ENCODE peak calls at places on chromosomes 3 and 15, in four cellular contexts. J is fibroblast of pulmonary artery; P is effector CD4-positive, alpha-beta T cell; V is stimulated activated CD4-positive, alpha-beta T cell treated with anti-CD3 and anti-CD28 coated beads, TNF-alpha, amount 100 ng/mL, for 4 hours. Q is an unnamed sample.

GRCh38 chr15:77538011-77538410 is 94.7 kb downstream of the LINGO1 start:
- DNase-seq in J (no peak), P (no peak), V (no peak), Q (no peak)

GRCh38 chr3:191350389-191351090 is 20.2 kb upstream of the UTS2B start:
- DNase-seq in J (peak; percentile 80), P (no peak), V (no peak), Q (peak; percentile 60)

GRCh38 chr3:10907262-10907661 is 85.3 kb upstream of the SLC6A1 start:
- DNase-seq in J (no peak), P (no peak), V (no peak), Q (no peak)

GRCh38 chr3:164194842-164195241 is 883.5 kb downstream of the SI start:
- DNase-seq in J (no peak), P (no peak), V (no peak), Q (no peak)

GRCh38 chr3:121844892-121845291 is 9.9 kb downstream of the EAF2 start:
- DNase-seq in J (no peak), P (no peak), V (no peak), Q (no peak)

GRCh38 chr15:78615151-78615589 is 5.6 kb downstream of the CHRNA3 start:
- DNase-seq in J (no peak), P (no peak), V (no peak), Q (no peak)

GRCh38 chr3:112035241-112035640 is 705 bp downstream of the TMPRSS7 start:
- DNase-seq in J (no peak), P (no peak), V (no peak), Q (no peak)

GRCh38 chr3:66001626-66002025 is 37.1 kb downstream of the MAGI1 start:
- DNase-seq in J (no peak), P (no peak), V (no peak), Q (no peak)

GRCh38 chr15:96264801-96265515 is 65.5 kb upstream of the NR2F2 start:
- DNase-seq in J (peak; percentile 28), P (no peak), V (no peak), Q (peak; percentile 41)

GRCh38 chr3:189502256-189502655 is 128.9 kb upstream of the TP63 start:
- DNase-seq in J (no peak), P (no peak), V (no peak), Q (no peak)

GRCh38 chr3:170689218-170689874 is 103.5 kb upstream of the SLC7A14 start:
- DNase-seq in J (peak; percentile 87), P (no peak), V (no peak), Q (peak; percentile 94)